ENCODE peak calls at places on chromosomes 11 and 22, in ten cellular contexts. G is prostate gland, Y is Calu3, R is brain microvascular endothelial cell, K is right lobe of liver, B is Peyer's patch, S is GM10248, Z is endothelial cell, W is neural crest cell, P is upper lobe of right lung. X is an unnamed sample.

GRCh38 chr22:38318792-38319773 is 1.9 kb upstream of the CSNK1E start:
- DNase-seq in G (no peak), Y (no peak), R (no peak), K (no peak), B (no peak), S (no peak), Z (no peak), W (no peak), P (no peak), X (no peak)

GRCh38 chr11:131495417-131495816 is 125.0 kb downstream of the NTM start:
- DNase-seq in G (no peak), Y (no peak), R (no peak), K (no peak), B (no peak), S (no peak), Z (no peak), W (no peak), P (no peak), X (no peak)

GRCh38 chr11:62707277-62707771 is at the start of the genes BSCL2 and GNG3:
- DNase-seq in G (no peak), Y (no peak), R (no peak), K (no peak), B (no peak), S (no peak), Z (peak), W (peak), P (peak), X (no peak)

GRCh38 chr11:124481365-124482323 is 36.1 kb upstream of the OR8B8 start:
- DNase-seq in G (no peak), Y (no peak), R (peak), K (no peak), B (no peak), S (peak), Z (peak), W (no peak), P (no peak), X (peak)

GRCh38 chr11:64712430-64713030 is 10.5 kb downstream of the NRXN2 start:
- DNase-seq in G (no peak), Y (no peak), R (no peak), K (no peak), B (no peak), S (no peak), Z (no peak), W (no peak), P (peak), X (no peak)

GRCh38 chr22:40273319-40273718 is 73.0 kb upstream of the ADSL start:
- DNase-seq in G (no peak), Y (no peak), R (no peak), K (no peak), B (no peak), S (no peak), Z (no peak), W (no peak), P (no peak), X (no peak)

GRCh38 chr22:49513358-49513851 is 314.3 kb downstream of the BRD1 start:
- DNase-seq in G (no peak), Y (no peak), R (no peak), K (no peak), B (no peak), S (no peak), Z (no peak), W (no peak), P (no peak), X (no peak)

GRCh38 chr22:49553518-49554295 is 274.0 kb downstream of the BRD1 start:
- DNase-seq in G (no peak), Y (no peak), R (no peak), K (no peak), B (no peak), S (no peak), Z (peak), W (no peak), P (peak), X (no peak)

GRCh38 chr22:17342361-17342760 is 26.9 kb upstream of the CECR2 start:
- DNase-seq in G (no peak), Y (no peak), R (no peak), K (no peak), B (no peak), S (no peak), Z (no peak), W (no peak), P (no peak), X (no peak)

GRCh38 chr11:8459711-8460399 is 134.2 kb downstream of the STK33 start:
- DNase-seq in G (no peak), Y (no peak), R (no peak), K (no peak), B (no peak), S (no peak), Z (no peak), W (no peak), P (no peak), X (no peak)

GRCh38 chr11:1391165-1392010 is 1.7 kb downstream of the BRSK2 start:
- DNase-seq in G (no peak), Y (no peak), R (no peak), K (no peak), B (no peak), S (no peak), Z (no peak), W (peak), P (no peak), X (no peak)

GRCh38 chr11:102205805-102206204 is 95.6 kb downstream of the YAP1 start:
- DNase-seq in G (no peak), Y (no peak), R (no peak), K (no peak), B (no peak), S (no peak), Z (no peak), W (no peak), P (no peak), X (no peak)

GRCh38 chr11:76298255-76298654 is 82.7 kb downstream of the THAP12 start:
- DNase-seq in G (no peak), Y (no peak), R (no peak), K (no peak), B (no peak), S (no peak), Z (no peak), W (no peak), P (no peak), X (no peak)

GRCh38 chr22:17734197-17734596 is 40.1 kb downstream of the BID start:
- DNase-seq in G (no peak), Y (no peak), R (peak), K (no peak), B (no peak), S (no peak), Z (no peak), W (no peak), P (no peak), X (peak)

GRCh38 chr11:76768091-76769047 is 14.8 kb upstream of the TSKU start:
- DNase-seq in G (peak), Y (no peak), R (no peak), K (peak), B (no peak), S (no peak), Z (no peak), W (no peak), P (peak), X (no peak)

GRCh38 chr11:35017528-35018342 is 101.3 kb downstream of the PDHX start:
- DNase-seq in G (no peak), Y (no peak), R (no peak), K (no peak), B (no peak), S (no peak), Z (no peak), W (no peak), P (no peak), X (no peak)

GRCh38 chr22:43945632-43946390 is 9.4 kb upstream of the SAMM50 start:
- DNase-seq in G (peak), Y (peak), R (peak), K (peak), B (peak), S (peak), Z (peak), W (peak), P (peak), X (peak)
- TF ChIP-seq CTCF in G (peak), Y (peak), R (peak), K (peak), B (peak), S (peak), Z (peak), W (peak), P (peak), X (peak)

GRCh38 chr11:29333993-29334780 is 682.6 kb downstream of the KCNA4 start:
- DNase-seq in G (no peak), Y (peak), R (peak), K (no peak), B (no peak), S (peak), Z (no peak), W (no peak), P (no peak), X (peak)
- TF ChIP-seq CTCF in G (peak), Y (peak), R (peak), K (peak), B (peak), S (peak), Z (no peak), W (peak), P (peak), X (peak)

GRCh38 chr22:45554040-45554406 is 51.3 kb downstream of the FBLN1 start:
- DNase-seq in G (no peak), Y (peak), R (no peak), K (no peak), B (no peak), S (no peak), Z (no peak), W (no peak), P (no peak), X (no peak)

GRCh38 chr22:45553333-45554039 is 50.8 kb downstream of the FBLN1 start:
- DNase-seq in G (peak), Y (peak), R (peak), K (peak), B (no peak), S (peak), Z (peak), W (peak), P (peak), X (peak)

GRCh38 chr22:45551310-45552016 is 48.8 kb downstream of the FBLN1 start:
- DNase-seq in G (no peak), Y (no peak), R (no peak), K (no peak), B (no peak), S (no peak), Z (no peak), W (no peak), P (no peak), X (no peak)

GRCh38 chr22:45552017-45552411 is 49.3 kb downstream of the FBLN1 start:
- DNase-seq in G (no peak), Y (no peak), R (no peak), K (no peak), B (no peak), S (no peak), Z (no peak), W (no peak), P (no peak), X (no peak)

DNA sequence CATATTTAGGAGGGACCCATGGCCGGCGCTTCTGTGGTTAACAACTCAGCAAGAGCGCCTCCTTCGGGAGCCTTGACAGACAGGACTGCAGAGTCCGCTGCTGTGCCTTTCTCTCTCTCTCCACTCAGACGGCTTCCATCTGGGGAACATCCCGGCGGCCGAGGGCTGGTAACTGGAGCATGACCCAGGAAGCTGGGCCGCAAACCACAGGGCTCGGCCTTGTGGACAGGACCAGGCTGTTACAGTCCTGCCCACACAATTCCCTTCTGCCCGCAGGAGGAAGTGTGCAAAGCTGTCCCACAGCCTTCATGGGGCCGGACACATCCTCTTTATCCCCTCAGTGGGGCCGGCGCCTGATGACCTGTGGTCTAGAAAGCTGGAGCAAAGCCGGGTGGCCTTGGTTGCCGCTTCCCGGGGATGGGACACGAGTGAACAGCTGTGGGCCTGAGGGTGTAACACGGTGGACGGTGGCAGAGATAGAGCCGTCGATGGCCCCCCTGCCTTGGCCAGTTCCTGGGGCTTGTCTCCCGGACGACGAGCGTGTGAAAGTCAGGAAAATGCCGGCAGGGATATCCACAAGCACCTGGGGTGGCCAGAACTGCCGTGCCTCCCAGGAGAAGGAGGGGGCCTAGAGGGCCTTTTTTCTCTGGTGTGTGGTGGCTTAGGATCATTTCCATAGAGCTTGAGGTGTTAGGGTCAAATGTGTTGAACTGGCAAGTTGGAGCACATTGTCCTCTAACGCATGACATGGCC is 50.1 kb downstream of the FBLN1 start:
- DNase-seq in G (no peak), Y (no peak), R (peak), K (peak), B (no peak), S (no peak), Z (peak), W (no peak), P (peak), X (no peak)
- TF ChIP-seq CTCF in G (peak), Y (no peak), R (peak), K (no peak), B (no peak), S (no peak), Z (no peak), W (no peak), P (no peak), X (no peak)

GRCh38 chr11:87463486-87464102 is 425.9 kb downstream of the TMEM135 start:
- DNase-seq in G (no peak), Y (peak), R (peak), K (no peak), B (no peak), S (no peak), Z (no peak), W (peak), P (no peak), X (peak)
- TF ChIP-seq CTCF in G (no peak), Y (peak), R (peak), K (peak), B (peak), S (peak), Z (peak), W (peak), P (no peak), X (peak)

DNA sequence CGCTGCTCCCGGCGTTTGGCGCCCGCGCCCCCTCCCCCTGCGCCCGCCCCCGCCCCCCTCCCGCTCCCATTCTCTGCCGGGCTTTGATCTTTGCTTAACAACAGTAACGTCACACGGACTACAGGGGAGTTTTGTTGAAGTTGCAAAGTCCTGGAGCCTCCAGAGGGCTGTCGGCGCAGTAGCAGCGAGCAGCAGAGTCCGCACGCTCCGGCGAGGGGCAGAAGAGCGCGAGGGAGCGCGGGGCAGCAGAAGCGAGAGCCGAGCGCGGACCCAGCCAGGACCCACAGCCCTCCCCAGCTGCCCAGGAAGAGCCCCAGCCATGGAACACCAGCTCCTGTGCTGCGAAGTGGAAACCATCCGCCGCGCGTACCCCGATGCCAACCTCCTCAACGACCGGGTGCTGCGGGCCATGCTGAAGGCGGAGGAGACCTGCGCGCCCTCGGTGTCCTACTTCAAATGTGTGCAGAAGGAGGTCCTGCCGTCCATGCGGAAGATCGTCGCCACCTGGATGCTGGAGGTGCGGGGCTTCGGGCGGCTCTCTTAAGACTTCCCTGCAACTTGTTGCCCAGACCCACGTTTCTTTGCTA is at the start of gene CCND1:
- DNase-seq in G (peak), Y (peak), R (peak), K (peak), B (peak), S (peak), Z (peak), W (peak), P (peak), X (peak)
- TF ChIP-seq CTCF in G (peak), Y (peak), R (peak), K (no peak), B (peak), S (peak), Z (no peak), W (peak), P (peak), X (peak)

GRCh38 chr11:123430736-123431356 is 777 bp downstream of the GRAMD1B start:
- DNase-seq in G (peak), Y (no peak), R (peak), K (peak), B (peak), S (peak), Z (peak), W (peak), P (peak), X (peak)

GRCh38 chr11:123437236-123437979 is 7.3 kb downstream of the GRAMD1B start:
- DNase-seq in G (no peak), Y (no peak), R (no peak), K (no peak), B (no peak), S (no peak), Z (no peak), W (no peak), P (no peak), X (no peak)

GRCh38 chr11:123434911-123435310 is 4.8 kb downstream of the GRAMD1B start:
- DNase-seq in G (no peak), Y (no peak), R (no peak), K (no peak), B (no peak), S (no peak), Z (no peak), W (no peak), P (no peak), X (no peak)

GRCh38 chr11:123431619-123432018 is 1.6 kb downstream of the GRAMD1B start:
- DNase-seq in G (no peak), Y (no peak), R (no peak), K (no peak), B (no peak), S (no peak), Z (no peak), W (no peak), P (no peak), X (no peak)

DNA sequence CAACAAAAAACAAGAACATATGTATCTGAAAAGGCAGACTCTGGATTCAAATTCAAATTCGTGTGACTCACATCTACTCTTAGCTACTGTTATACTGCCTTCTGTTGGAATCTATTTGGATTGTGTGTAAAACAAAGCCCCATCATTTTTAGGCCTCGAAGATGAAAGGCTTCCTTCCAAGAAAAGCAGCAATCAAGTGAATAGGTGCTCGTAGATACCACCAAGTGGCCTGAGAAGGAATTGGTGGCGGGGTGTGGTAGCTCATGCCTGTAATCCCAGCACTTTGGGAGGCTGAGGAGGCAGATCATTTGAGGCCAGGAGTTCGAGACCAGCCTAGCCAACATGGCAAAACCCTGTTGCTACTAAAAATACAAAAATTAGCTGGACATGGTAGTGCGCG is 4.2 kb downstream of the GRAMD1B start:
- DNase-seq in G (no peak), Y (peak), R (no peak), K (no peak), B (no peak), S (peak), Z (peak), W (no peak), P (no peak), X (no peak)
- TF ChIP-seq CTCF in G (no peak), Y (no peak), R (peak), K (no peak), B (peak), S (peak), Z (peak), W (peak), P (no peak), X (peak)

GRCh38 chr22:37224757-37225420 is 12.6 kb upstream of the SSTR3 start:
- DNase-seq in G (no peak), Y (no peak), R (no peak), K (no peak), B (no peak), S (no peak), Z (no peak), W (no peak), P (no peak), X (no peak)

GRCh38 chr22:37223965-37224551 is 11.8 kb upstream of the SSTR3 start:
- DNase-seq in G (no peak), Y (no peak), R (no peak), K (no peak), B (peak), S (peak), Z (no peak), W (no peak), P (no peak), X (peak)

GRCh38 chr22:37226087-37226486 is 13.8 kb upstream of the SSTR3 start:
- DNase-seq in G (no peak), Y (no peak), R (no peak), K (no peak), B (no peak), S (no peak), Z (no peak), W (no peak), P (no peak), X (no peak)

GRCh38 chr22:37226514-37226913 is 14.2 kb upstream of the SSTR3 start:
- DNase-seq in G (no peak), Y (no peak), R (no peak), K (no peak), B (no peak), S (no peak), Z (no peak), W (no peak), P (no peak), X (no peak)

GRCh38 chr22:37225481-37225880 is 13.2 kb upstream of the SSTR3 start:
- DNase-seq in G (no peak), Y (no peak), R (no peak), K (no peak), B (peak), S (no peak), Z (no peak), W (no peak), P (no peak), X (no peak)
- TF ChIP-seq CTCF in G (no peak), Y (no peak), R (peak), K (no peak), B (no peak), S (peak), Z (no peak), W (no peak), P (no peak), X (peak)

GRCh38 chr11:69013009-69013951 is at the start of gene MRGPRF:
- DNase-seq in G (no peak), Y (no peak), R (peak), K (peak), B (peak), S (no peak), Z (peak), W (no peak), P (peak), X (no peak)
- TF ChIP-seq CTCF in G (peak), Y (no peak), R (peak), K (peak), B (peak), S (no peak), Z (peak), W (peak), P (peak), X (no peak)

X was measured in GM13976.